ENCODE peak calls at places on chromosomes 2 and 18, in eight cellular contexts. One of them, this sample, is unnamed.

GRCh38 chr2:149735237-149735958 is 147.8 kb upstream of the MMADHC start:
- DNase-seq in ascending aorta: no peak
- DNase-seq in lower lobe of right lung: no peak
- DNase-seq in GM23248: no peak
- DNase-seq in neural progenitor cell: no peak
- DNase-seq in AG04450: no peak
- DNase-seq in CD4-positive, alpha-beta T cell: no peak
- DNase-seq in brain microvascular endothelial cell: no peak
- DNase-seq in this sample: no peak

GRCh38 chr2:99780276-99780675 is 290.5 kb upstream of the REV1 start:
- DNase-seq in ascending aorta: no peak
- DNase-seq in lower lobe of right lung: no peak
- DNase-seq in GM23248: no peak
- DNase-seq in neural progenitor cell: no peak
- DNase-seq in AG04450: no peak
- DNase-seq in CD4-positive, alpha-beta T cell: no peak
- DNase-seq in brain microvascular endothelial cell: no peak
- DNase-seq in this sample: no peak

GRCh38 chr2:88880441-88880953 is 189.0 kb downstream of the RPIA start:
- DNase-seq in ascending aorta: no peak
- DNase-seq in lower lobe of right lung: no peak
- DNase-seq in GM23248: peak
- DNase-seq in neural progenitor cell: peak
- DNase-seq in AG04450: no peak
- DNase-seq in CD4-positive, alpha-beta T cell: no peak
- DNase-seq in brain microvascular endothelial cell: peak
- DNase-seq in this sample: no peak

GRCh38 chr18:57583297-57583835 is 3.1 kb downstream of the FECH start:
- DNase-seq in ascending aorta: no peak
- DNase-seq in lower lobe of right lung: no peak
- DNase-seq in GM23248: no peak
- DNase-seq in neural progenitor cell: no peak
- DNase-seq in AG04450: no peak
- DNase-seq in CD4-positive, alpha-beta T cell: no peak
- DNase-seq in brain microvascular endothelial cell: no peak
- DNase-seq in this sample: no peak

GRCh38 chr2:152594792-152595191 is 122.5 kb downstream of the PRPF40A start:
- DNase-seq in ascending aorta: peak
- DNase-seq in lower lobe of right lung: no peak
- DNase-seq in GM23248: peak
- DNase-seq in neural progenitor cell: no peak
- DNase-seq in AG04450: no peak
- DNase-seq in CD4-positive, alpha-beta T cell: no peak
- DNase-seq in brain microvascular endothelial cell: no peak
- DNase-seq in this sample: no peak

GRCh38 chr2:12597555-12597954 is 119.2 kb upstream of the TRIB2 start:
- DNase-seq in ascending aorta: no peak
- DNase-seq in lower lobe of right lung: no peak
- DNase-seq in GM23248: no peak
- DNase-seq in neural progenitor cell: no peak
- DNase-seq in AG04450: no peak
- DNase-seq in CD4-positive, alpha-beta T cell: no peak
- DNase-seq in brain microvascular endothelial cell: no peak
- DNase-seq in this sample: no peak

GRCh38 chr2:140630557-140630956 is 1500.3 kb downstream of the LRP1B start:
- DNase-seq in ascending aorta: no peak
- DNase-seq in lower lobe of right lung: no peak
- DNase-seq in GM23248: no peak
- DNase-seq in neural progenitor cell: no peak
- DNase-seq in AG04450: no peak
- DNase-seq in CD4-positive, alpha-beta T cell: no peak
- DNase-seq in brain microvascular endothelial cell: no peak
- DNase-seq in this sample: no peak

GRCh38 chr2:237306083-237306786 is 107.7 kb downstream of the COL6A3 start:
- DNase-seq in ascending aorta: no peak
- DNase-seq in lower lobe of right lung: no peak
- DNase-seq in GM23248: no peak
- DNase-seq in neural progenitor cell: no peak
- DNase-seq in AG04450: no peak
- DNase-seq in CD4-positive, alpha-beta T cell: no peak
- DNase-seq in brain microvascular endothelial cell: peak
- DNase-seq in this sample: no peak

GRCh38 chr2:205814039-205814364 is 131.7 kb downstream of the NRP2 start:
- DNase-seq in ascending aorta: no peak
- DNase-seq in lower lobe of right lung: no peak
- DNase-seq in GM23248: no peak
- DNase-seq in neural progenitor cell: no peak
- DNase-seq in AG04450: no peak
- DNase-seq in CD4-positive, alpha-beta T cell: no peak
- DNase-seq in brain microvascular endothelial cell: no peak
- DNase-seq in this sample: no peak

GRCh38 chr2:30677861-30678385 is 129.3 kb downstream of the CAPN13 start:
- DNase-seq in ascending aorta: no peak
- DNase-seq in lower lobe of right lung: no peak
- DNase-seq in GM23248: no peak
- DNase-seq in neural progenitor cell: no peak
- DNase-seq in AG04450: no peak
- DNase-seq in CD4-positive, alpha-beta T cell: no peak
- DNase-seq in brain microvascular endothelial cell: no peak
- DNase-seq in this sample: peak

GRCh38 chr2:222884114-222884764 is 23.4 kb downstream of the ACSL3 start:
- DNase-seq in ascending aorta: no peak
- DNase-seq in lower lobe of right lung: no peak
- DNase-seq in GM23248: peak
- DNase-seq in neural progenitor cell: no peak
- DNase-seq in AG04450: no peak
- DNase-seq in CD4-positive, alpha-beta T cell: no peak
- DNase-seq in brain microvascular endothelial cell: no peak
- DNase-seq in this sample: no peak

GRCh38 chr2:233990261-233990798 is 60.2 kb upstream of the SPP2 start:
- DNase-seq in ascending aorta: no peak
- DNase-seq in lower lobe of right lung: no peak
- DNase-seq in GM23248: no peak
- DNase-seq in neural progenitor cell: no peak
- DNase-seq in AG04450: no peak
- DNase-seq in CD4-positive, alpha-beta T cell: peak
- DNase-seq in brain microvascular endothelial cell: no peak
- DNase-seq in this sample: no peak

GRCh38 chr2:237689569-237690131 is 62.3 kb downstream of the LRRFIP1 start:
- DNase-seq in ascending aorta: peak
- DNase-seq in lower lobe of right lung: peak
- DNase-seq in GM23248: peak
- DNase-seq in neural progenitor cell: no peak
- DNase-seq in AG04450: no peak
- DNase-seq in CD4-positive, alpha-beta T cell: no peak
- DNase-seq in brain microvascular endothelial cell: no peak
- DNase-seq in this sample: peak

GRCh38 chr2:174971868-174972781 is 33.1 kb downstream of the CHN1 start:
- DNase-seq in ascending aorta: no peak
- DNase-seq in lower lobe of right lung: no peak
- DNase-seq in GM23248: peak
- DNase-seq in neural progenitor cell: no peak
- DNase-seq in AG04450: peak
- DNase-seq in CD4-positive, alpha-beta T cell: no peak
- DNase-seq in brain microvascular endothelial cell: peak
- DNase-seq in this sample: no peak

GRCh38 chr2:158191076-158191566 is 89.4 kb downstream of the UPP2 start:
- DNase-seq in ascending aorta: no peak
- DNase-seq in lower lobe of right lung: no peak
- DNase-seq in GM23248: peak
- DNase-seq in neural progenitor cell: peak
- DNase-seq in AG04450: no peak
- DNase-seq in CD4-positive, alpha-beta T cell: no peak
- DNase-seq in brain microvascular endothelial cell: peak
- DNase-seq in this sample: no peak

GRCh38 chr18:66560092-66560491 is 43.8 kb downstream of the CDH19 start:
- DNase-seq in ascending aorta: no peak
- DNase-seq in lower lobe of right lung: no peak
- DNase-seq in GM23248: peak
- DNase-seq in neural progenitor cell: peak
- DNase-seq in AG04450: no peak
- DNase-seq in CD4-positive, alpha-beta T cell: no peak
- DNase-seq in brain microvascular endothelial cell: peak
- DNase-seq in this sample: no peak

GRCh38 chr2:218295029-218295428 is 2.7 kb upstream of the TMBIM1 start:
- DNase-seq in ascending aorta: no peak
- DNase-seq in lower lobe of right lung: no peak
- DNase-seq in GM23248: no peak
- DNase-seq in neural progenitor cell: no peak
- DNase-seq in AG04450: no peak
- DNase-seq in CD4-positive, alpha-beta T cell: no peak
- DNase-seq in brain microvascular endothelial cell: no peak
- DNase-seq in this sample: no peak

GRCh38 chr2:162711832-162712540 is 126.6 kb downstream of the KCNH7 start:
- DNase-seq in ascending aorta: no peak
- DNase-seq in lower lobe of right lung: no peak
- DNase-seq in GM23248: no peak
- DNase-seq in neural progenitor cell: peak
- DNase-seq in AG04450: no peak
- DNase-seq in CD4-positive, alpha-beta T cell: no peak
- DNase-seq in brain microvascular endothelial cell: no peak
- DNase-seq in this sample: no peak

GRCh38 chr2:238945433-238946150 is 97.7 kb downstream of the TWIST2 start:
- DNase-seq in ascending aorta: peak
- DNase-seq in lower lobe of right lung: no peak
- DNase-seq in GM23248: peak
- DNase-seq in neural progenitor cell: peak
- DNase-seq in AG04450: no peak
- DNase-seq in CD4-positive, alpha-beta T cell: no peak
- DNase-seq in brain microvascular endothelial cell: peak
- DNase-seq in this sample: peak

GRCh38 chr2:125169764-125170146 is 1144.7 kb downstream of the CNTNAP5 start:
- DNase-seq in ascending aorta: no peak
- DNase-seq in lower lobe of right lung: no peak
- DNase-seq in GM23248: no peak
- DNase-seq in neural progenitor cell: no peak
- DNase-seq in AG04450: no peak
- DNase-seq in CD4-positive, alpha-beta T cell: no peak
- DNase-seq in brain microvascular endothelial cell: no peak
- DNase-seq in this sample: no peak

GRCh38 chr18:68660355-68661183 is 54.3 kb downstream of the TMX3 start:
- DNase-seq in ascending aorta: no peak
- DNase-seq in lower lobe of right lung: no peak
- DNase-seq in GM23248: peak
- DNase-seq in neural progenitor cell: peak
- DNase-seq in AG04450: no peak
- DNase-seq in CD4-positive, alpha-beta T cell: no peak
- DNase-seq in brain microvascular endothelial cell: peak
- DNase-seq in this sample: no peak

GRCh38 chr18:28767781-28768211 is 590.9 kb upstream of the CDH2 start:
- DNase-seq in ascending aorta: no peak
- DNase-seq in lower lobe of right lung: no peak
- DNase-seq in GM23248: peak
- DNase-seq in neural progenitor cell: no peak
- DNase-seq in AG04450: no peak
- DNase-seq in CD4-positive, alpha-beta T cell: no peak
- DNase-seq in brain microvascular endothelial cell: peak
- DNase-seq in this sample: no peak

DNA sequence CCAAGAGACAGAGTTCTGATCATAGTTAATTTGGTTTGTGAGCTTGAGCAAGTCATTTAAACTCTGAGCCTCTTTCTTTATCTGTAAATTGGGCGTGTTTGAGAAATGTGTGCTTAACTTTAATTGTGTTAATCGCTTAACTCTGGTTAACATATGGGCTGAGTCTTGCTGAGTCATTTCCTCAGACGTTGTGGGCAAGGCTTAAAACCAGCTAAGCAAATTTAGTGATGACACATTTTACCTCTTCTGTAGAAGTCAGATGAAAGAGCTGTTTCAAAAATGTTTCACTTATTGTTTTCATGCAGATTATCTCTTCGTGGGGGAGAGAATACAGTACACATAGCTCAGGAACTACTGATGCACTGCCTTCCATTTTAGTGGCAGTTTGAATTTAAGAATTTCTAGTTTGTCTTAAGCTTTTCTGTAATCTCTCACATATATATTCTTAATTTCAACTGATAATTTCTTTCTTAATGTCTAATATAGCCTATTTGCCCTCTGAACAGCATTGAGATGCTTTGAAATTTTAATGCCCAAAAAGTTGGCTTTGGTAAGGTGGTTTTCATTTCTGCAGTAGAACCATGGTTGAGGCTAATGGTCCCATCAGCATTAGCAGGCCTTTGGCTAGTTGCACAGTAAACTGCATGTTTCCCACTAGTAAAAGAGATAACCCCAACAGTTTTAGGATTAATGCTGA is 34.9 kb downstream of the RAB10 start:
- DNase-seq in ascending aorta: no peak
- DNase-seq in lower lobe of right lung: no peak
- DNase-seq in GM23248: peak
- DNase-seq in neural progenitor cell: no peak
- DNase-seq in AG04450: peak
- DNase-seq in CD4-positive, alpha-beta T cell: peak
- DNase-seq in brain microvascular endothelial cell: peak
- DNase-seq in this sample: no peak
- H3K27ac ChIP-seq in ascending aorta: no peak
- H3K27ac ChIP-seq in lower lobe of right lung: peak
- H3K27ac ChIP-seq in GM23248: peak
- H3K27ac ChIP-seq in neural progenitor cell: peak
- H3K27ac ChIP-seq in AG04450: peak
- H3K27ac ChIP-seq in CD4-positive, alpha-beta T cell: no peak
- H3K27ac ChIP-seq in brain microvascular endothelial cell: peak
- H3K27ac ChIP-seq in this sample: no peak

DNA sequence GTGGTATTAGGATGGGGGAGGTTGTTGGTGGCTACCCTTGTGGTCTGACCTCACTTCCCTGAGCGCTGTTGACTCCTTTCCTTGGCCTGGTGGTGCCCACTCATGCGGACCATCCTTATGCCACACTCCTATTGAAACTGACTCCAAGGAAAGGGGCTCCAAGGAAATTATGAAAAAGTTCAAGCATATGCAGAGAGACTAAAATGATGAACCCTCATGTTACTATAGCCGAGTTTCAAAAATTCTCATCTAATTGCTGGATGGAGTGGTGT is 96.2 kb upstream of the STPG4 start:
- DNase-seq in ascending aorta: no peak
- DNase-seq in lower lobe of right lung: no peak
- DNase-seq in GM23248: no peak
- DNase-seq in neural progenitor cell: no peak
- DNase-seq in AG04450: no peak
- DNase-seq in CD4-positive, alpha-beta T cell: no peak
- DNase-seq in brain microvascular endothelial cell: no peak
- DNase-seq in this sample: no peak
- H3K27ac ChIP-seq in ascending aorta: no peak
- H3K27ac ChIP-seq in lower lobe of right lung: no peak
- H3K27ac ChIP-seq in GM23248: no peak
- H3K27ac ChIP-seq in neural progenitor cell: no peak
- H3K27ac ChIP-seq in AG04450: no peak
- H3K27ac ChIP-seq in CD4-positive, alpha-beta T cell: no peak
- H3K27ac ChIP-seq in brain microvascular endothelial cell: no peak
- H3K27ac ChIP-seq in this sample: no peak

GRCh38 chr2:102119255-102119654 is 23.3 kb upstream of the IL1R1 start:
- DNase-seq in ascending aorta: no peak
- DNase-seq in lower lobe of right lung: no peak
- DNase-seq in GM23248: peak
- DNase-seq in neural progenitor cell: no peak
- DNase-seq in AG04450: no peak
- DNase-seq in CD4-positive, alpha-beta T cell: no peak
- DNase-seq in brain microvascular endothelial cell: no peak
- DNase-seq in this sample: no peak
- H3K27ac ChIP-seq in ascending aorta: no peak
- H3K27ac ChIP-seq in lower lobe of right lung: no peak
- H3K27ac ChIP-seq in GM23248: peak
- H3K27ac ChIP-seq in neural progenitor cell: no peak
- H3K27ac ChIP-seq in AG04450: no peak
- H3K27ac ChIP-seq in CD4-positive, alpha-beta T cell: no peak
- H3K27ac ChIP-seq in brain microvascular endothelial cell: no peak
- H3K27ac ChIP-seq in this sample: no peak

GRCh38 chr2:64607381-64607780 is 46.3 kb downstream of the SERTAD2 start:
- DNase-seq in ascending aorta: no peak
- DNase-seq in lower lobe of right lung: no peak
- DNase-seq in GM23248: no peak
- DNase-seq in neural progenitor cell: no peak
- DNase-seq in AG04450: no peak
- DNase-seq in CD4-positive, alpha-beta T cell: no peak
- DNase-seq in brain microvascular endothelial cell: no peak
- DNase-seq in this sample: no peak
- H3K27ac ChIP-seq in ascending aorta: no peak
- H3K27ac ChIP-seq in lower lobe of right lung: peak
- H3K27ac ChIP-seq in GM23248: peak
- H3K27ac ChIP-seq in neural progenitor cell: no peak
- H3K27ac ChIP-seq in AG04450: no peak
- H3K27ac ChIP-seq in CD4-positive, alpha-beta T cell: no peak
- H3K27ac ChIP-seq in brain microvascular endothelial cell: no peak
- H3K27ac ChIP-seq in this sample: no peak

This sample was measured in upper lobe of right lung.